ENCODE peak calls at places on chromosomes 7 and 10, in four cellular contexts. D is aorta, A is WTC11, H is left cardiac atrium. G is an unnamed sample.

GRCh38 chr10:51103818-51104217 is 29.5 kb downstream of the PRKG1 start:
- DNase-seq in A (no peak), H (no peak), D (no peak), G (no peak)

GRCh38 chr7:30422922-30423321 is 55.7 kb downstream of the NOD1 start:
- DNase-seq in D (no peak), A (no peak), H (no peak), G (no peak)

GRCh38 chr10:110841767-110842267 is 29.9 kb upstream of the PDCD4 start:
- DNase-seq in D (no peak), A (no peak), H (no peak), G (no peak)

GRCh38 chr7:33579561-33579960 is 325.8 kb upstream of the BMPER start:
- DNase-seq in D (no peak), H (no peak), A (no peak), G (no peak)

GRCh38 chr7:112173214-112173905 is 32.8 kb downstream of the DOCK4 start:
- DNase-seq in A (no peak), D (no peak), H (no peak), G (no peak)

GRCh38 chr10:63064706-63065105 is 68.4 kb upstream of the NRBF2 start:
- DNase-seq in A (no peak), D (no peak), H (no peak), G (no peak)

GRCh38 chr7:98760201-98760651 is 109.6 kb downstream of the TMEM130 start:
- DNase-seq in A (no peak), H (no peak), D (peak), G (no peak)

GRCh38 chr10:34666008-34666700 is 148.9 kb downstream of the PARD3 start:
- DNase-seq in D (no peak), H (no peak), A (no peak), G (no peak)

GRCh38 chr7:1404881-1405548 is 54.3 kb downstream of the MICALL2 start:
- DNase-seq in H (no peak), A (no peak), D (no peak), G (no peak)

GRCh38 chr7:157140118-157140905 is 1.6 kb downstream of the UBE3C start:
- DNase-seq in A (no peak), D (no peak), H (no peak), G (no peak)

GRCh38 chr10:90988024-90988423 is 67.1 kb upstream of the ANKRD1 start:
- DNase-seq in A (no peak), H (no peak), D (no peak), G (no peak)

GRCh38 chr10:132204781-132205473 is 18.2 kb downstream of the DPYSL4 start:
- DNase-seq in D (peak), A (peak), H (peak), G (no peak)

GRCh38 chr7:99379043-99379577 is 4.6 kb downstream of the ARPC1B start:
- DNase-seq in D (peak), A (no peak), H (peak), G (no peak)

GRCh38 chr7:115217373-115217772 is 295.5 kb downstream of the MDFIC start:
- DNase-seq in D (no peak), A (no peak), H (no peak), G (no peak)

GRCh38 chr7:100087055-100087750 is 1.6 kb upstream of the COPS6 start:
- DNase-seq in A (no peak), H (no peak), D (no peak), G (no peak)

GRCh38 chr10:11236234-11236633 is 218.6 kb downstream of the CELF2 start:
- DNase-seq in H (no peak), A (no peak), D (no peak), G (no peak)

GRCh38 chr10:76874151-76874550 is 763.5 kb downstream of the KCNMA1 start:
- DNase-seq in H (peak), D (peak), A (no peak), G (no peak)

GRCh38 chr7:52584041-52584440 is 451.4 kb upstream of the POM121L12 start:
- DNase-seq in H (no peak), A (no peak), D (no peak), G (no peak)

GRCh38 chr10:23525406-23525805 is 86.5 kb downstream of the OTUD1 start:
- DNase-seq in H (no peak), A (no peak), D (no peak), G (no peak)

GRCh38 chr10:112960151-112960681 is 10.2 kb downstream of the TCF7L2 start:
- DNase-seq in A (no peak), D (no peak), H (no peak), G (no peak)

GRCh38 chr7:20283385-20283784 is 47.3 kb upstream of the ITGB8 start:
- DNase-seq in H (no peak), D (no peak), A (no peak), G (no peak)